ENCODE peak calls at places on chromosomes 2 and 18, in six cellular contexts. P is PC-9, H is adrenal gland, N is mesendoderm, A is uterus, C is DND-41. L is an unnamed sample.
A peak's percentile ranks its signal among the peaks of the same experiment; 100 is the strongest.

GRCh38 chr2:201006704-201007103 is 43.2 kb upstream of the ORC2 start:
- DNase-seq in P (no peak), H (no peak), N (no peak), A (no peak), C (no peak), L (no peak)

GRCh38 chr2:180004731-180005130 is 2.4 kb downstream of the CWC22 start:
- DNase-seq in P (no peak), H (no peak), N (peak; percentile 32), A (no peak), C (no peak), L (no peak)

GRCh38 chr2:202278944-202279343 is 13.4 kb downstream of the NOP58 start:
- DNase-seq in P (no peak), H (no peak), N (peak; percentile 59), A (no peak), C (no peak), L (no peak)

GRCh38 chr2:216391401-216391800 is 19.1 kb upstream of the MARCHF4 start:
- DNase-seq in P (no peak), H (no peak), N (peak; percentile 18), A (no peak), C (no peak), L (no peak)

GRCh38 chr18:27298215-27298804 is 113.2 kb upstream of the CHST9 start:
- DNase-seq in P (no peak), H (no peak), N (peak; percentile 64), A (no peak), C (no peak), L (no peak)

GRCh38 chr2:121099329-121100318 is 185.4 kb downstream of the TFCP2L1 start:
- DNase-seq in P (peak; percentile 47), H (no peak), N (peak; percentile 57), A (no peak), C (no peak), L (no peak)

GRCh38 chr2:226489765-226490164 is 309.9 kb downstream of the IRS1 start:
- DNase-seq in P (no peak), H (no peak), N (peak; percentile 45), A (no peak), C (no peak), L (no peak)

GRCh38 chr2:45892757-45893156 is 241.3 kb downstream of the PRKCE start:
- DNase-seq in P (no peak), H (no peak), N (no peak), A (no peak), C (no peak), L (no peak)

GRCh38 chr2:209495855-209496585 is 72.2 kb downstream of the MAP2 start:
- DNase-seq in P (peak; percentile 55), H (peak; percentile 38), N (no peak), A (no peak), C (no peak), L (no peak)

GRCh38 chr2:214019229-214019972 is 391.5 kb upstream of the VWC2L start:
- DNase-seq in P (peak; percentile 85), H (peak; percentile 83), N (no peak), A (no peak), C (no peak), L (no peak)

GRCh38 chr2:168192839-168193616 is 54.4 kb downstream of the STK39 start:
- DNase-seq in P (no peak), H (no peak), N (no peak), A (no peak), C (peak; percentile 82), L (peak; percentile 65)

GRCh38 chr18:35024965-35025364 is 16.2 kb upstream of the MAPRE2 start:
- DNase-seq in P (no peak), H (peak; percentile 89), N (no peak), A (peak; percentile 88), C (no peak), L (no peak)

GRCh38 chr2:134335601-134336000 is 81.7 kb downstream of the MGAT5 start:
- DNase-seq in P (no peak), H (no peak), N (peak; percentile 81), A (no peak), C (no peak), L (no peak)

GRCh38 chr2:136207030-136207623 is 89.2 kb upstream of the CXCR4 start:
- DNase-seq in P (no peak), H (no peak), N (no peak), A (no peak), C (no peak), L (no peak)

GRCh38 chr18:22523481-22523880 is 105.8 kb upstream of the CTAGE1 start:
- DNase-seq in P (no peak), H (no peak), N (no peak), A (no peak), C (no peak), L (no peak)

GRCh38 chr2:222969491-222969890 is 82.5 kb upstream of the KCNE4 start:
- DNase-seq in P (no peak), H (no peak), N (no peak), A (no peak), C (no peak), L (no peak)

GRCh38 chr2:229111744-229112143 is 159.3 kb downstream of the PID1 start:
- DNase-seq in P (no peak), H (no peak), N (no peak), A (no peak), C (no peak), L (no peak)

GRCh38 chr2:121860033-121860810 is 104.8 kb downstream of the TSN start:
- DNase-seq in P (no peak), H (no peak), N (peak; percentile 40), A (no peak), C (no peak), L (no peak)

GRCh38 chr2:220847587-220847986 is 724.5 kb downstream of the EPHA4 start:
- DNase-seq in P (peak; percentile 62), H (no peak), N (no peak), A (no peak), C (no peak), L (no peak)

GRCh38 chr2:158998486-158999248 is 30.2 kb downstream of the TANC1 start:
- DNase-seq in P (no peak), H (peak; percentile 69), N (no peak), A (no peak), C (no peak), L (no peak)

GRCh38 chr2:54041135-54041534 is 70.3 kb upstream of the PSME4 start:
- DNase-seq in P (no peak), H (no peak), N (no peak), A (no peak), C (no peak), L (no peak)

GRCh38 chr2:106280653-106281202 is 86.6 kb upstream of the UXS1 start:
- DNase-seq in P (no peak), H (no peak), N (no peak), A (no peak), C (no peak), L (no peak)

GRCh38 chr2:152127628-152128027 is 28.8 kb upstream of the CACNB4 start:
- DNase-seq in P (no peak), H (no peak), N (no peak), A (no peak), C (no peak), L (no peak)

GRCh38 chr2:137675584-137676327 is 288.5 kb upstream of the HNMT start:
- DNase-seq in P (no peak), H (no peak), N (no peak), A (no peak), C (no peak), L (no peak)

GRCh38 chr2:46732127-46732526 is 183.5 kb downstream of the MCFD2 start:
- DNase-seq in P (no peak), H (no peak), N (no peak), A (no peak), C (no peak), L (no peak)

GRCh38 chr2:96138146-96139145 is at the start of gene ASTL:
- DNase-seq in P (peak; percentile 89), H (peak; percentile 60), N (peak; percentile 75), A (no peak), C (peak; percentile 61), L (peak; percentile 73)

GRCh38 chr2:230012242-230012884 is 56.4 kb downstream of the SLC16A14 start:
- DNase-seq in P (no peak), H (no peak), N (no peak), A (no peak), C (no peak), L (no peak)

GRCh38 chr2:60355849-60356261 is 197.6 kb downstream of the BCL11A start:
- DNase-seq in P (no peak), H (no peak), N (no peak), A (no peak), C (no peak), L (no peak)

GRCh38 chr2:238421695-238422035 is 5.1 kb upstream of the ASB1 start:
- DNase-seq in P (no peak), H (no peak), N (no peak), A (no peak), C (no peak), L (no peak)
- H3K4me3 ChIP-seq in P (no peak overlapping the region), H (no peak overlapping the region), N (no peak overlapping the region), A (no peak overlapping the region), C (no peak overlapping the region), L (no peak overlapping the region)

GRCh38 chr2:208006325-208006724 is 19.0 kb downstream of the PLEKHM3 start:
- DNase-seq in P (no peak), H (no peak), N (no peak), A (no peak), C (no peak), L (no peak)
- H3K4me1 ChIP-seq in P (no peaks in the 10 kb centered on the region), H (peaks cover 10% of the 10 kb centered on the region), N (no peaks in the 10 kb centered on the region), A (no peaks in the 10 kb centered on the region), C (no peaks in the 10 kb centered on the region), L (no peaks in the 10 kb centered on the region)

GRCh38 chr2:233183869-233184418 is 67.5 kb upstream of the ATG16L1 start:
- DNase-seq in P (no peak), H (no peak), N (no peak), A (no peak), C (no peak), L (peak; percentile 24)
- H3K36me3 ChIP-seq in P (no peaks in the 10 kb centered on the region), H (no peaks in the 10 kb centered on the region), N (no peaks in the 10 kb centered on the region), A (no peaks in the 10 kb centered on the region), C (peaks cover 64% of the 10 kb centered on the region), L (peaks cover 70% of the 10 kb centered on the region)

GRCh38 chr2:233059797-233060499 is at the start of gene INPP5D:
- DNase-seq in P (no peak), H (peak; percentile 55), N (no peak), A (no peak), C (peak; percentile 87), L (peak; percentile 80)
- H3K4me3 ChIP-seq in P (no peak within 1 kb of the TSS), H (no peak within 1 kb of the TSS), N (no peak within 1 kb of the TSS), A (peak within 1 kb of the TSS; percentile 16), C (peak within 1 kb of the TSS; percentile 65), L (peak within 1 kb of the TSS; percentile 100)

GRCh38 chr2:101759162-101759561 is 61.7 kb downstream of the MAP4K4 start:
- DNase-seq in P (peak; percentile 55), H (no peak), N (peak; percentile 92), A (peak; percentile 74), C (no peak), L (no peak)
- H3K4me1 ChIP-seq in P (peaks cover 67% of the 10 kb centered on the region), H (peaks cover 18% of the 10 kb centered on the region), N (peaks cover 11% of the 10 kb centered on the region), A (no peaks in the 10 kb centered on the region), C (peaks cover 6% of the 10 kb centered on the region), L (peaks cover 59% of the 10 kb centered on the region)